ENCODE peak calls at places on chromosomes 11 and 22, in nine cellular contexts. I is bronchial epithelial cell, C is tibial artery, O is fibroblast of lung, U is lower lobe of right lung, Y is Peyer's patch, X is tibial nerve, M is right lobe of liver, G is lung. Q is an unnamed sample.
A peak's percentile ranks its signal among the peaks of the same experiment; 100 is the strongest.

GRCh38 chr11:115458877-115459276 is 45.3 kb downstream of the CADM1 start:
- DNase-seq in I (no peak), C (no peak), O (peak; percentile 65), U (no peak), Y (no peak), X (no peak), M (no peak), G (no peak), Q (no peak)

GRCh38 chr11:33701302-33701701 is 676 bp upstream of the C11orf91 start:
- DNase-seq in I (peak; percentile 94), C (no peak), O (peak; percentile 74), U (no peak), Y (no peak), X (no peak), M (no peak), G (no peak), Q (no peak)

GRCh38 chr11:76030973-76031590 is 175.2 kb downstream of the WNT11 start:
- DNase-seq in I (peak; percentile 84), C (no peak), O (peak; percentile 29), U (no peak), Y (no peak), X (no peak), M (no peak), G (no peak), Q (no peak)

GRCh38 chr11:61711493-61711892 is 31.3 kb downstream of the DAGLA start:
- DNase-seq in I (no peak), C (no peak), O (no peak), U (no peak), Y (no peak), X (no peak), M (no peak), G (no peak), Q (no peak)

GRCh38 chr22:47631571-47632102 is 869.2 kb downstream of the TBC1D22A start:
- DNase-seq in I (no peak), C (no peak), O (no peak), U (no peak), Y (no peak), X (no peak), M (no peak), G (peak; percentile 20), Q (no peak)

GRCh38 chr11:107496011-107496410 is 38.4 kb upstream of the CWF19L2 start:
- DNase-seq in I (peak; percentile 22), C (no peak), O (peak; percentile 88), U (no peak), Y (no peak), X (no peak), M (no peak), G (no peak), Q (no peak)

GRCh38 chr11:16148301-16148787 is 208.0 kb downstream of the SOX6 start:
- DNase-seq in I (no peak), C (no peak), O (no peak), U (no peak), Y (no peak), X (no peak), M (no peak), G (no peak), Q (no peak)

GRCh38 chr11:117314840-117315239 is 1.2 kb downstream of the BACE1 start:
- DNase-seq in I (no peak), C (no peak), O (no peak), U (no peak), Y (no peak), X (no peak), M (peak; percentile 28), G (no peak), Q (no peak)

GRCh38 chr11:898160-898517 is 12.5 kb downstream of the CHID1 start:
- DNase-seq in I (no peak), C (no peak), O (peak; percentile 7), U (no peak), Y (no peak), X (no peak), M (no peak), G (no peak), Q (no peak)

GRCh38 chr11:46290598-46291309 is 13.3 kb downstream of the CREB3L1 start:
- DNase-seq in I (peak; percentile 35), C (peak; percentile 77), O (peak; percentile 96), U (peak; percentile 84), Y (peak; percentile 86), X (peak; percentile 91), M (no peak), G (peak; percentile 78), Q (no peak)

GRCh38 chr11:28123151-28123571 is 15.0 kb downstream of the METTL15 start:
- DNase-seq in I (no peak), C (no peak), O (peak; percentile 84), U (no peak), Y (no peak), X (no peak), M (no peak), G (no peak), Q (no peak)

GRCh38 chr11:106594751-106595351 is 423.4 kb downstream of the GUCY1A2 start:
- DNase-seq in I (no peak), C (no peak), O (peak; percentile 16), U (no peak), Y (no peak), X (no peak), M (no peak), G (no peak), Q (no peak)

GRCh38 chr11:2708151-2708581 is 8.4 kb upstream of the KCNQ1OT1 start:
- DNase-seq in I (no peak), C (peak; percentile 47), O (no peak), U (no peak), Y (no peak), X (peak; percentile 63), M (no peak), G (no peak), Q (no peak)

DNA sequence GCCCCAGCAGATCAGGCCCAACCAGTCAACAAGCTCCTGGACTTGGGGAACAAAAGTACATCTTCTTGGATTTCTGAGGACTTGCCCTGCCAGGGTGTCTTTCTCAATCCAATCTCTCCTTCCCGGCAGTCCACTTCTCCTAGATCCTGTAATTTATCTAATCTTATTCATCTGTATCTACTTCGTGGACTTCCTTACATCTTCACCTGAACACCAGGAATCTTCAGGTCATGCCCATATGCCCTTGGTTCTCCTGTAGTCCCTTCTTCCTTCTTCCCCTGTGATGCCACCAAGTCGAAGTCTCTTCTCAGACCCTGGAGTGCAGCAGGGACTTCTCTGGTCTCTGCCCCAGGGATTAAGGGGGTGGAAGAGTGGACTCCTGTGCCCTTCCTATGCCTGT is 100.3 kb downstream of the ZNF280B start:
- DNase-seq in I (no peak), C (no peak), O (no peak), U (no peak), Y (no peak), X (no peak), M (no peak), G (no peak), Q (no peak)
- H3K27me3 ChIP-seq in I (peaks cover 5% of the 10 kb centered on the region), C (no peaks in the 10 kb centered on the region), O (peaks cover 5% of the 10 kb centered on the region), U (peaks cover 25% of the 10 kb centered on the region), Y (no peaks in the 10 kb centered on the region), X (no peaks in the 10 kb centered on the region), M (no peaks in the 10 kb centered on the region), G (no peaks in the 10 kb centered on the region), Q (no peaks in the 10 kb centered on the region)

GRCh38 chr22:30277547-30278344 is 11.1 kb upstream of the OSM start:
- DNase-seq in I (peak; percentile 81), C (peak; percentile 57), O (peak; percentile 84), U (no peak), Y (peak; percentile 59), X (no peak), M (no peak), G (no peak), Q (no peak)
- H3K4me3 ChIP-seq in I (no peak overlapping the region), C (no peak overlapping the region), O (no peak overlapping the region), U (no peak overlapping the region), Y (peak overlapping the region; percentile 4), X (no peak overlapping the region), M (no peak overlapping the region), G (no peak overlapping the region), Q (no peak overlapping the region)

DNA sequence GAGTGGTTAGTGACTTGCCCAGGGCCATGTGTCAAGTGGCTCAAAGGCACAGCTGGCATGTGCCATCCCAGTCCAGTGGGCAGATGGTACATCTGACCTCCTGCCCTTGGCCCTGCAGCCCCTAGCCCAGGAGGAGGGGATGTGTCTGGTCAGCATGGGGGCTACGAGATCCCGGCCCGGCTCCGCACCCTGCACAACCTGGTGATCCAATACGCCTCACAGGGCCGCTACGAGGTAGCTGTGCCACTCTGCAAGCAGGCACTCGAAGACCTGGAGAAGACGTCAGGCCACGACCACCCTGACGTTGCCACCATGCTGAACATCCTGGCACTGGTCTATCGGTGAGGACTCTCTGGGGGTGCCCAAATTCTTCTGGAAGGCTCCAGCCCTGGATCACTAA is 5.7 kb upstream of the RAB1B start:
- DNase-seq in I (no peak), C (no peak), O (no peak), U (no peak), Y (no peak), X (no peak), M (no peak), G (no peak), Q (no peak)
- H3K36me3 ChIP-seq in I (peaks cover 25% of the 10 kb centered on the region), C (peaks cover 22% of the 10 kb centered on the region), O (peaks cover 25% of the 10 kb centered on the region), U (peaks cover 49% of the 10 kb centered on the region), Y (no peaks in the 10 kb centered on the region), X (no peaks in the 10 kb centered on the region), M (no peaks in the 10 kb centered on the region), G (no peaks in the 10 kb centered on the region), Q (peaks cover 50% of the 10 kb centered on the region)

GRCh38 chr22:22214819-22215329 is 29.7 kb upstream of the VPREB1 start:
- DNase-seq in I (no peak), C (no peak), O (no peak), U (no peak), Y (no peak), X (no peak), M (no peak), G (no peak), Q (no peak)

GRCh38 chr22:22216450-22216959 is 28.1 kb upstream of the VPREB1 start:
- DNase-seq in I (no peak), C (no peak), O (no peak), U (no peak), Y (no peak), X (no peak), M (no peak), G (no peak), Q (no peak)

GRCh38 chr22:22218302-22218701 is 26.3 kb upstream of the VPREB1 start:
- DNase-seq in I (no peak), C (no peak), O (no peak), U (no peak), Y (no peak), X (no peak), M (no peak), G (no peak), Q (no peak)

GRCh38 chr22:22213231-22213630 is 31.4 kb upstream of the VPREB1 start:
- DNase-seq in I (no peak), C (no peak), O (no peak), U (no peak), Y (no peak), X (no peak), M (no peak), G (no peak), Q (no peak)

GRCh38 chr22:22215659-22216449 is 28.7 kb upstream of the VPREB1 start:
- DNase-seq in I (no peak), C (no peak), O (no peak), U (no peak), Y (no peak), X (no peak), M (no peak), G (no peak), Q (no peak)
- H3K27me3 ChIP-seq in I (no peaks in the 10 kb centered on the region), C (no peaks in the 10 kb centered on the region), O (no peaks in the 10 kb centered on the region), U (peaks cover 2% of the 10 kb centered on the region), Y (no peaks in the 10 kb centered on the region), X (no peaks in the 10 kb centered on the region), M (no peaks in the 10 kb centered on the region), G (no peaks in the 10 kb centered on the region), Q (no peaks in the 10 kb centered on the region)

Q was measured in GM06990.